ENCODE peak calls at places on chromosomes 16 and 17, in six cellular contexts. I, E, J, W, Y and T are unnamed samples.

GRCh38 chr16:3292604-3293003 is 9.3 kb downstream of the ZNF263 start:
- DNase-seq in J (no peak), I (no peak), W (no peak), E (no peak), Y (no peak), T (no peak)

GRCh38 chr17:81395600-81396277 is 482 bp downstream of the BAHCC1 start:
- DNase-seq in W (no peak), I (no peak), J (no peak), E (no peak), Y (no peak), T (no peak)

GRCh38 chr16:53999841-54000240 is 286.7 kb downstream of the IRX3 start:
- DNase-seq in J (no peak), Y (no peak), I (no peak), E (no peak), W (no peak), T (no peak)

GRCh38 chr17:43572368-43572980 is 26.3 kb upstream of the ETV4 start:
- DNase-seq in E (no peak), J (no peak), W (peak; percentile 88), Y (peak; percentile 48), I (no peak), T (no peak)

GRCh38 chr16:68365167-68365817 is 54.5 kb downstream of the PRMT7 start:
- DNase-seq in J (no peak), E (no peak), Y (no peak), I (no peak), W (no peak), T (no peak)

GRCh38 chr16:29814592-29814991 is 1.4 kb upstream of the PAGR1 start:
- DNase-seq in E (no peak), Y (no peak), W (no peak), J (no peak), I (no peak), T (no peak)

GRCh38 chr17:74459622-74460021 is 6.8 kb upstream of the CD300A start:
- DNase-seq in W (no peak), Y (no peak), E (no peak), J (no peak), I (no peak), T (no peak)

GRCh38 chr17:67810464-67810863 is 14.8 kb upstream of the BPTF start:
- DNase-seq in J (no peak), I (no peak), E (no peak), Y (no peak), W (no peak), T (no peak)

GRCh38 chr17:76725580-76726230 is 701 bp downstream of the JMJD6 start:
- DNase-seq in W (peak; percentile 43), E (no peak), Y (peak; percentile 72), I (no peak), J (no peak), T (no peak)

GRCh38 chr17:51948128-51948527 is 210.4 kb downstream of the CA10 start:
- DNase-seq in Y (no peak), E (no peak), J (no peak), I (no peak), W (no peak), T (no peak)

GRCh38 chr17:49637050-49637449 is 40.8 kb downstream of the SPOP start:
- DNase-seq in J (no peak), I (no peak), W (no peak), Y (no peak), E (no peak), T (no peak)

GRCh38 chr17:35376245-35376644 is 2.8 kb upstream of the SLFN11 start:
- DNase-seq in I (no peak), W (no peak), J (no peak), E (no peak), Y (no peak), T (no peak)

GRCh38 chr16:85916141-85916890 is 17.4 kb downstream of the IRF8 start:
- DNase-seq in E (no peak), Y (no peak), I (no peak), J (no peak), W (peak; percentile 62), T (no peak)

GRCh38 chr17:17414316-17414937 is 62.4 kb upstream of the MED9 start:
- DNase-seq in J (no peak), Y (no peak), I (no peak), W (no peak), E (no peak), T (no peak)

GRCh38 chr17:10022416-10022815 is 117.3 kb upstream of the RCVRN start:
- DNase-seq in W (no peak), E (no peak), I (no peak), Y (no peak), J (no peak), T (no peak)

GRCh38 chr17:57165754-57166153 is 80.7 kb downstream of the AKAP1 start:
- DNase-seq in Y (no peak), J (no peak), E (no peak), W (no peak), I (no peak), T (no peak)

GRCh38 chr17:57164814-57165213 is 79.8 kb downstream of the AKAP1 start:
- DNase-seq in Y (no peak), E (no peak), J (no peak), W (no peak), I (no peak), T (no peak)

GRCh38 chr17:57170866-57171265 is 85.5 kb upstream of the MSI2 start:
- DNase-seq in Y (no peak), I (no peak), J (no peak), E (no peak), W (no peak), T (no peak)

GRCh38 chr17:57166803-57167202 is 81.8 kb downstream of the AKAP1 start:
- DNase-seq in W (no peak), J (peak; percentile 9), E (no peak), I (peak; percentile 26), Y (no peak), T (no peak)
- TF ChIP-seq ZNF274 in W (no peak), J (no peak), E (no peak), I (no peak), Y (no peak), T (no peak)

GRCh38 chr17:45430738-45431530 is 1.7 kb downstream of the ARHGAP27 start:
- DNase-seq in J (no peak), Y (no peak), I (no peak), E (no peak), W (no peak), T (no peak)

GRCh38 chr17:45435481-45435880 is 2.8 kb upstream of the ARHGAP27 start:
- DNase-seq in E (no peak), Y (no peak), J (no peak), I (no peak), W (no peak), T (no peak)

GRCh38 chr17:45431531-45432404 is 902 bp downstream of the ARHGAP27 start:
- DNase-seq in E (no peak), I (peak; percentile 87), Y (peak; percentile 94), W (peak; percentile 76), J (peak; percentile 63), T (no peak)

GRCh38 chr17:45432405-45433113 is at the start of gene ARHGAP27:
- DNase-seq in W (no peak), J (no peak), Y (peak; percentile 33), I (no peak), E (no peak), T (no peak)

DNA sequence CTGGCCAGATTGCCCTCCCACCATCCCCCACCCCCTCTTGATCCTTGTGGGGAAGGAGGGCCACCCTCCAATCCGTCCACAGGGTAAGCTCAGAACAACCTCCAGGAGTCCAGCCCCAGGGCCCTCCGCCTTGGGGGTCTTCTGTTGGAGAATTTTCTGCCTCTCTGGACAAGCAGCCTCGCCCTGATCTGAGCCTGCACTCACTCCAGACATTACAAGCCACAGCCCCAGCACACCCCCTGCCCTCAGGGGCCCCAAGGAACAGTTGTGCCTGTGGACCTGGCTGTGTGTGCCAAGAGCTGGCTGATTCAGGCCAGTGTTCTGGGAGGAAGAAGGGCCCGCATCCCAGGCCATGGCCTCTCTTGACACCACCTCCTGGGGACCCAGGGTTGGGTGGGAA is 466 bp upstream of the ARHGAP27 start:
- DNase-seq in J (no peak), I (no peak), E (no peak), Y (no peak), W (no peak), T (no peak)
- H3K9ac ChIP-seq in J (no peak overlapping the region), I (peak overlapping the region; percentile 71), E (no peak overlapping the region), Y (no peak overlapping the region), W (no peak overlapping the region), T (peak overlapping the region; percentile 56)

DNA sequence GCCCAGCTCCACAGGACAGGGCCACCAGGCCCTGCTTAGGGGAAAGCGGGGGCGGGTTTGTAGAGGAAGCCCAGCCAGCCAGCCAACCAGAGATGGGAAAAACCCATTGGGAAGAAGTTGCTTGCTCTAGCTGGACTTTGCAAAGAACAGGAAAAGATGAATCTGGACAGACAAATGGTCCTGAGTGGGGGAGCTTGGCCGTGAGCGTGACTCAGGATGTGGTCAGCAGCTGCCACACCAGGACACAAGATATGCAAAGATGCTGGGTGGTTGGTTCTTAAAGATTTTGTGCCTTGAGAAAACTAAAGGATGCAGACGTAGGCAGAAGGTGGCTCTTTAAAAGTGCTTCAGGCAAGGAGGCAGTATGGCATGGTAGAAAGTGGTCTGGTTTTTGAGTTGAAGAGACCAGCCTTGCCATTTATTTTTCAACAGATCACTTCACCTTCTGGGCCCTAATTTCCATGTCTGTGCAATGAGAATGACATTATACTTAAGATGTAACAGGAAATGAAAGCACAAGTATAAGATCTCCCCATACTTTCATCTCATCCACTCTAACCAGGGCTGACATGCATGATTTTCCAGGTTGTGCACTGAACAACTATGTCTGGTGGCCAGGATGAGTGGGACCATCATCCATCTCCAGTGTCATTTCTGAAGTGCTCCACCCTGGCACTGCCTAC is 27.8 kb upstream of the HEATR6 start:
- DNase-seq in J (no peak), E (no peak), W (no peak), I (no peak), Y (no peak), T (no peak)
- TF ChIP-seq YY1 in J (no peak), E (no peak), W (no peak), I (no peak), Y (no peak), T (no peak)

GRCh38 chr17:38898812-38899348 is 26.5 kb upstream of the LASP1NB start:
- DNase-seq in J (no peak), E (peak; percentile 64), Y (peak; percentile 78), I (no peak), W (no peak), T (no peak)

GRCh38 chr17:38898291-38898679 is 27.1 kb upstream of the LASP1NB start:
- DNase-seq in I (no peak), E (no peak), Y (no peak), J (no peak), W (no peak), T (no peak)

GRCh38 chr17:38897176-38897575 is 27.3 kb downstream of the LASP1 start:
- DNase-seq in I (no peak), E (no peak), J (no peak), W (no peak), Y (no peak), T (no peak)

GRCh38 chr17:38896373-38896954 is 26.6 kb downstream of the LASP1 start:
- DNase-seq in Y (no peak), I (no peak), J (no peak), W (no peak), E (no peak), T (no peak)

DNA sequence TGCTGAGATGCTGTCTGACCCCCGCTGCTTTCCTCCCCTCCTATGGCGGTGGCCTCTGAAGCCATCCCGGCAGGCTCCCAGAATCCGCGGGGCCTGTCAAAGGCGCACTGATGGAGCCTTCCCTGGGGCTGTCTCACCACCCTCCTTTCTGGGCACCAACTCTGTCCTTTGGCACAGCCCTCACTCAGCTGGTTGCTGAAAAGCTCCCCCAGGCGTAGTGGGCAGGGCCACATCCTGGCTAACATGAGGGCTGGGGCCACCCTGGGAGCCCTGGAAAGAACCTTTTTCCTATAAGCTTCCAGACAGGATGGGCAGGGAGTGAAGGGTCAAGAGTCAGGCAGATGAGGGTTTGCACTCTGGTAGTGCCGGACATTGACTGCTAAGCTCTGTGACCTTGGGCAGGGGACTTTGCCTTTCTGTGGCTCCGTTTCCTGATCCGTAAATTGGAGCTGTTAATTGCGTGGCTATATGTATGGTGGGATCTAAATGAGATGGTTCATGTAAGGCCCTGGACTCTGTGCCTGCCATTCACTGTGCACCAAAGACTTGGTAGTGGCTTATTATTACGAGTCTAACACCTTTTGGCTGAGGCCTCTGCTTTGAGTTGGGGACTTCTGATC is 27.6 kb upstream of the LASP1NB start:
- DNase-seq in E (no peak), W (no peak), Y (no peak), J (no peak), I (no peak), T (no peak)
- TF ChIP-seq ZNF274 in E (no peak), W (no peak), Y (no peak), J (no peak), I (no peak), T (no peak)